ENCODE peak calls at places on chromosomes 3 and 15, in ten cellular contexts. One of them, this sample, is unnamed.
A peak's percentile ranks its signal among the peaks of the same experiment; 100 is the strongest.

GRCh38 chr3:179264456-179264855 is 13.5 kb upstream of the KCNMB3 start:
- DNase-seq in fibroblast of lung: no peak
- DNase-seq in neural progenitor cell: no peak
- DNase-seq in IMR-90: no peak
- DNase-seq in suprapubic skin: no peak
- DNase-seq in psoas muscle: no peak
- DNase-seq in GM23338: no peak
- DNase-seq in kidney: no peak
- DNase-seq in CD8-positive, alpha-beta T cell: no peak
- DNase-seq in body of pancreas: no peak
- DNase-seq in this sample: no peak

GRCh38 chr3:101384426-101384825 is 64.1 kb upstream of the IMPG2 start:
- DNase-seq in suprapubic skin: no peak
- DNase-seq in kidney: no peak
- DNase-seq in neural progenitor cell: no peak
- DNase-seq in GM23338: no peak
- DNase-seq in psoas muscle: no peak
- DNase-seq in CD8-positive, alpha-beta T cell: no peak
- DNase-seq in body of pancreas: no peak
- DNase-seq in fibroblast of lung: no peak
- DNase-seq in IMR-90: no peak
- DNase-seq in this sample: no peak

GRCh38 chr3:64518950-64519349 is 168.8 kb downstream of the ADAMTS9 start:
- DNase-seq in psoas muscle: no peak
- DNase-seq in GM23338: no peak
- DNase-seq in body of pancreas: no peak
- DNase-seq in CD8-positive, alpha-beta T cell: no peak
- DNase-seq in fibroblast of lung: peak; percentile 3
- DNase-seq in kidney: no peak
- DNase-seq in suprapubic skin: no peak
- DNase-seq in IMR-90: peak; percentile 41
- DNase-seq in neural progenitor cell: no peak
- DNase-seq in this sample: no peak

GRCh38 chr15:58065011-58065444 is 483 bp downstream of the ALDH1A2 start:
- DNase-seq in neural progenitor cell: peak; percentile 74
- DNase-seq in IMR-90: no peak
- DNase-seq in CD8-positive, alpha-beta T cell: peak; percentile 48
- DNase-seq in suprapubic skin: no peak
- DNase-seq in kidney: peak; percentile 82
- DNase-seq in GM23338: peak; percentile 59
- DNase-seq in psoas muscle: peak; percentile 56
- DNase-seq in body of pancreas: peak; percentile 14
- DNase-seq in fibroblast of lung: no peak
- DNase-seq in this sample: no peak

GRCh38 chr3:142210608-142211007 is 14.8 kb downstream of the GK5 start:
- DNase-seq in suprapubic skin: no peak
- DNase-seq in body of pancreas: no peak
- DNase-seq in IMR-90: no peak
- DNase-seq in psoas muscle: no peak
- DNase-seq in fibroblast of lung: no peak
- DNase-seq in GM23338: peak; percentile 26
- DNase-seq in CD8-positive, alpha-beta T cell: no peak
- DNase-seq in kidney: no peak
- DNase-seq in neural progenitor cell: no peak
- DNase-seq in this sample: no peak

GRCh38 chr3:47251689-47252088 is 30.9 kb downstream of the KIF9 start:
- DNase-seq in fibroblast of lung: no peak
- DNase-seq in psoas muscle: no peak
- DNase-seq in body of pancreas: no peak
- DNase-seq in IMR-90: no peak
- DNase-seq in kidney: peak; percentile 12
- DNase-seq in GM23338: no peak
- DNase-seq in CD8-positive, alpha-beta T cell: no peak
- DNase-seq in suprapubic skin: no peak
- DNase-seq in neural progenitor cell: no peak
- DNase-seq in this sample: no peak

GRCh38 chr15:68667800-68668625 is 89.2 kb downstream of the CORO2B start:
- DNase-seq in psoas muscle: no peak
- DNase-seq in IMR-90: no peak
- DNase-seq in body of pancreas: no peak
- DNase-seq in GM23338: no peak
- DNase-seq in kidney: no peak
- DNase-seq in fibroblast of lung: no peak
- DNase-seq in CD8-positive, alpha-beta T cell: no peak
- DNase-seq in suprapubic skin: no peak
- DNase-seq in neural progenitor cell: no peak
- DNase-seq in this sample: no peak

GRCh38 chr3:61663728-61664492 is 102.5 kb downstream of the PTPRG start:
- DNase-seq in IMR-90: peak; percentile 97
- DNase-seq in psoas muscle: no peak
- DNase-seq in GM23338: peak; percentile 79
- DNase-seq in fibroblast of lung: peak; percentile 96
- DNase-seq in CD8-positive, alpha-beta T cell: no peak
- DNase-seq in body of pancreas: no peak
- DNase-seq in neural progenitor cell: peak; percentile 23
- DNase-seq in kidney: no peak
- DNase-seq in suprapubic skin: no peak
- DNase-seq in this sample: peak; percentile 93

GRCh38 chr15:88785217-88785616 is 18.0 kb upstream of the ACAN start:
- DNase-seq in IMR-90: no peak
- DNase-seq in fibroblast of lung: no peak
- DNase-seq in psoas muscle: no peak
- DNase-seq in CD8-positive, alpha-beta T cell: no peak
- DNase-seq in body of pancreas: no peak
- DNase-seq in neural progenitor cell: no peak
- DNase-seq in kidney: no peak
- DNase-seq in suprapubic skin: no peak
- DNase-seq in GM23338: no peak
- DNase-seq in this sample: no peak

GRCh38 chr3:121483290-121483689 is 62.5 kb downstream of the POLQ start:
- DNase-seq in neural progenitor cell: no peak
- DNase-seq in fibroblast of lung: peak; percentile 49
- DNase-seq in psoas muscle: no peak
- DNase-seq in suprapubic skin: no peak
- DNase-seq in kidney: no peak
- DNase-seq in IMR-90: peak; percentile 56
- DNase-seq in GM23338: no peak
- DNase-seq in body of pancreas: no peak
- DNase-seq in CD8-positive, alpha-beta T cell: no peak
- DNase-seq in this sample: peak; percentile 6

GRCh38 chr3:155908086-155908485 is 37.6 kb downstream of the GMPS start:
- DNase-seq in fibroblast of lung: no peak
- DNase-seq in GM23338: peak; percentile 46
- DNase-seq in body of pancreas: no peak
- DNase-seq in psoas muscle: no peak
- DNase-seq in kidney: no peak
- DNase-seq in neural progenitor cell: no peak
- DNase-seq in IMR-90: no peak
- DNase-seq in suprapubic skin: no peak
- DNase-seq in CD8-positive, alpha-beta T cell: no peak
- DNase-seq in this sample: no peak

GRCh38 chr3:105365536-105366301 is 990 bp upstream of the ALCAM start:
- DNase-seq in CD8-positive, alpha-beta T cell: no peak
- DNase-seq in fibroblast of lung: peak; percentile 66
- DNase-seq in body of pancreas: peak; percentile 47
- DNase-seq in kidney: no peak
- DNase-seq in GM23338: peak; percentile 37
- DNase-seq in suprapubic skin: peak; percentile 56
- DNase-seq in neural progenitor cell: peak; percentile 50
- DNase-seq in psoas muscle: no peak
- DNase-seq in IMR-90: peak; percentile 67
- DNase-seq in this sample: peak; percentile 62

GRCh38 chr3:173748140-173748539 is 350.6 kb downstream of the NLGN1 start:
- DNase-seq in suprapubic skin: no peak
- DNase-seq in kidney: no peak
- DNase-seq in neural progenitor cell: no peak
- DNase-seq in CD8-positive, alpha-beta T cell: no peak
- DNase-seq in fibroblast of lung: no peak
- DNase-seq in body of pancreas: no peak
- DNase-seq in psoas muscle: no peak
- DNase-seq in IMR-90: no peak
- DNase-seq in GM23338: no peak
- DNase-seq in this sample: no peak

GRCh38 chr3:72199530-72199929 is 414.6 kb upstream of the PROK2 start:
- DNase-seq in GM23338: no peak
- DNase-seq in suprapubic skin: no peak
- DNase-seq in neural progenitor cell: no peak
- DNase-seq in fibroblast of lung: no peak
- DNase-seq in psoas muscle: no peak
- DNase-seq in body of pancreas: no peak
- DNase-seq in IMR-90: no peak
- DNase-seq in CD8-positive, alpha-beta T cell: no peak
- DNase-seq in kidney: no peak
- DNase-seq in this sample: no peak

GRCh38 chr15:70112018-70112395 is 14.3 kb upstream of the TLE3 start:
- DNase-seq in psoas muscle: no peak
- DNase-seq in suprapubic skin: no peak
- DNase-seq in body of pancreas: no peak
- DNase-seq in fibroblast of lung: peak; percentile 70
- DNase-seq in neural progenitor cell: no peak
- DNase-seq in CD8-positive, alpha-beta T cell: no peak
- DNase-seq in kidney: no peak
- DNase-seq in GM23338: no peak
- DNase-seq in IMR-90: no peak
- DNase-seq in this sample: no peak

GRCh38 chr3:180467177-180467576 is 134.8 kb upstream of the TTC14 start:
- DNase-seq in neural progenitor cell: no peak
- DNase-seq in suprapubic skin: no peak
- DNase-seq in fibroblast of lung: peak; percentile 6
- DNase-seq in IMR-90: no peak
- DNase-seq in body of pancreas: no peak
- DNase-seq in CD8-positive, alpha-beta T cell: no peak
- DNase-seq in GM23338: no peak
- DNase-seq in kidney: no peak
- DNase-seq in psoas muscle: no peak
- DNase-seq in this sample: no peak

GRCh38 chr3:70000563-70001081 is 1.1 kb downstream of the SAMMSON start:
- DNase-seq in GM23338: no peak
- DNase-seq in IMR-90: peak; percentile 20
- DNase-seq in body of pancreas: no peak
- DNase-seq in suprapubic skin: no peak
- DNase-seq in neural progenitor cell: peak; percentile 39
- DNase-seq in kidney: no peak
- DNase-seq in psoas muscle: no peak
- DNase-seq in CD8-positive, alpha-beta T cell: no peak
- DNase-seq in fibroblast of lung: no peak
- DNase-seq in this sample: no peak

GRCh38 chr15:58448331-58448730 is 16.5 kb downstream of the LIPC start:
- DNase-seq in IMR-90: no peak
- DNase-seq in CD8-positive, alpha-beta T cell: no peak
- DNase-seq in kidney: no peak
- DNase-seq in neural progenitor cell: no peak
- DNase-seq in fibroblast of lung: no peak
- DNase-seq in GM23338: no peak
- DNase-seq in suprapubic skin: peak; percentile 39
- DNase-seq in body of pancreas: no peak
- DNase-seq in psoas muscle: no peak
- DNase-seq in this sample: no peak

DNA sequence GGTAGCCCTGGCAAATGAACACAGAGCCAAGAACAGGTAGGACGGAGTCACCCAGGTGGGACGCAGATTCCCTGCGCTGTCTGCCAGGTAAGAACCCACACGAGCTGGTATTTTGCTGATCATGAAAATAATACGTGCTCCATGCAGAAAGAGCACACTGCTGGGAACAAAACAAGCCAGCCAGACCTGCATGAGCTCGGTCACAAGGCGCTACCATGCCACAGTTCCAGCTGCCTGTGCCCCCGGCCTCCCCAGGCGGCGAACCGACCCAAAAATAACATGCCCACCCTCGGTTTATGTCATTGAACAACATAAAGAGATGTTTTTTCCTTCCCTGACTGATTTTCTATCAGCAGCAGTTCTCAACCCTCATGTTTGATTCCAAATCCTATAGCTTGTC is 25.8 kb downstream of the CYFIP1 start:
- DNase-seq in body of pancreas: no peak
- DNase-seq in CD8-positive, alpha-beta T cell: no peak
- DNase-seq in kidney: no peak
- DNase-seq in psoas muscle: peak; percentile 22
- DNase-seq in IMR-90: no peak
- DNase-seq in suprapubic skin: peak; percentile 10
- DNase-seq in fibroblast of lung: no peak
- DNase-seq in GM23338: no peak
- DNase-seq in neural progenitor cell: no peak
- DNase-seq in this sample: no peak
- H3K27ac ChIP-seq in body of pancreas: no peak overlapping the region
- H3K27ac ChIP-seq in CD8-positive, alpha-beta T cell: no peak overlapping the region
- H3K27ac ChIP-seq in kidney: no peak overlapping the region
- H3K27ac ChIP-seq in psoas muscle: no peak overlapping the region
- H3K27ac ChIP-seq in IMR-90: no peak overlapping the region
- H3K27ac ChIP-seq in suprapubic skin: no peak overlapping the region
- H3K27ac ChIP-seq in fibroblast of lung: no peak overlapping the region
- H3K27ac ChIP-seq in GM23338: no peak overlapping the region
- H3K27ac ChIP-seq in neural progenitor cell: no peak overlapping the region
- H3K27ac ChIP-seq in this sample: peak overlapping the region; percentile 7

GRCh38 chr15:45128971-45129639 is 574 bp downstream of the DUOXA1 start:
- DNase-seq in GM23338: peak; percentile 39
- DNase-seq in fibroblast of lung: no peak
- DNase-seq in body of pancreas: no peak
- DNase-seq in psoas muscle: no peak
- DNase-seq in suprapubic skin: no peak
- DNase-seq in kidney: peak; percentile 64
- DNase-seq in neural progenitor cell: peak; percentile 27
- DNase-seq in IMR-90: no peak
- DNase-seq in CD8-positive, alpha-beta T cell: no peak
- DNase-seq in this sample: no peak
- H3K4me3 ChIP-seq in GM23338: peak overlapping the region; percentile 63
- H3K4me3 ChIP-seq in fibroblast of lung: no peak overlapping the region
- H3K4me3 ChIP-seq in body of pancreas: no peak overlapping the region
- H3K4me3 ChIP-seq in psoas muscle: peak overlapping the region; percentile 48
- H3K4me3 ChIP-seq in suprapubic skin: peak overlapping the region; percentile 58
- H3K4me3 ChIP-seq in kidney: no peak overlapping the region
- H3K4me3 ChIP-seq in neural progenitor cell: peak overlapping the region; percentile 42
- H3K4me3 ChIP-seq in IMR-90: no peak overlapping the region
- H3K4me3 ChIP-seq in CD8-positive, alpha-beta T cell: peak overlapping the region; percentile 37
- H3K4me3 ChIP-seq in this sample: peak overlapping the region; percentile 26

DNA sequence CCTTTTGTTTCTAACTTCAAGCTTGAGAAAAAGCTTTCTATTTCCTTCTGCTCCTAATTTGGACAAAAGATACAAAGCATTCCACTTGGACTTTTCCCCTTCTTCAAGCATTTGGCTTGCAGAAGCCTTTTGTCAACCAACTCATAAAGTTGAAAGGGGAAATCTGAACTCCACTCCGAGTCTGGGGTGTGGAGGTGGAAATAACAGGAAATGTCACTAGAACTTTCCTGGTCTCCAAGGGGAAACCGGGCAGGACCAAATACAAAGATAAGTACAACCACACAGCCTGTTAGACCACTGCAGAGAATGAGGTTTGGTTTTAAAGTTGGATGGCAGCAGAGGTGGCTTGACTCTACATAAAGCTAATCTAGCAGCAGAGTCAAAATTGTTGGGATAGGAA is 4.2 kb upstream of the C3orf80 start:
- DNase-seq in suprapubic skin: no peak
- DNase-seq in CD8-positive, alpha-beta T cell: no peak
- DNase-seq in fibroblast of lung: no peak
- DNase-seq in psoas muscle: no peak
- DNase-seq in kidney: no peak
- DNase-seq in neural progenitor cell: no peak
- DNase-seq in IMR-90: no peak
- DNase-seq in body of pancreas: no peak
- DNase-seq in GM23338: no peak
- DNase-seq in this sample: no peak
- H3K27ac ChIP-seq in suprapubic skin: no peak overlapping the region
- H3K27ac ChIP-seq in CD8-positive, alpha-beta T cell: no peak overlapping the region
- H3K27ac ChIP-seq in fibroblast of lung: no peak overlapping the region
- H3K27ac ChIP-seq in psoas muscle: no peak overlapping the region
- H3K27ac ChIP-seq in kidney: no peak overlapping the region
- H3K27ac ChIP-seq in neural progenitor cell: no peak overlapping the region
- H3K27ac ChIP-seq in IMR-90: no peak overlapping the region
- H3K27ac ChIP-seq in body of pancreas: no peak overlapping the region
- H3K27ac ChIP-seq in GM23338: no peak overlapping the region
- H3K27ac ChIP-seq in this sample: no peak overlapping the region

GRCh38 chr15:73630796-73631471 is 2.3 kb downstream of the NPTN start:
- DNase-seq in GM23338: no peak
- DNase-seq in psoas muscle: no peak
- DNase-seq in fibroblast of lung: no peak
- DNase-seq in suprapubic skin: no peak
- DNase-seq in CD8-positive, alpha-beta T cell: no peak
- DNase-seq in IMR-90: no peak
- DNase-seq in kidney: no peak
- DNase-seq in body of pancreas: no peak
- DNase-seq in neural progenitor cell: no peak
- DNase-seq in this sample: peak; percentile 48
- H3K4me3 ChIP-seq in GM23338: peak overlapping the region; percentile 72
- H3K4me3 ChIP-seq in psoas muscle: peak overlapping the region; percentile 85
- H3K4me3 ChIP-seq in fibroblast of lung: peak overlapping the region; percentile 93
- H3K4me3 ChIP-seq in suprapubic skin: peak overlapping the region; percentile 100
- H3K4me3 ChIP-seq in CD8-positive, alpha-beta T cell: no peak overlapping the region
- H3K4me3 ChIP-seq in IMR-90: peak overlapping the region; percentile 6
- H3K4me3 ChIP-seq in kidney: peak overlapping the region; percentile 88
- H3K4me3 ChIP-seq in body of pancreas: no peak overlapping the region
- H3K4me3 ChIP-seq in neural progenitor cell: peak overlapping the region; percentile 82
- H3K4me3 ChIP-seq in this sample: peak overlapping the region; percentile 75